ENCODE peak calls at places on chromosomes 3 and 15, in five cellular contexts. S is fibroblast of lung, V is Panc1, U is H9, F is psoas muscle. K is an unnamed sample.

GRCh38 chr3:46998121-46998851 is 18.8 kb downstream of the NBEAL2 start:
- DNase-seq in S (peak), V (no peak), U (peak), F (peak), K (no peak)

GRCh38 chr15:63381301-63382192 is at the start of gene CA12:
- DNase-seq in S (peak), V (no peak), U (peak), F (peak), K (no peak)

GRCh38 chr15:29403778-29404177 is 134.2 kb upstream of the NSMCE3 start:
- DNase-seq in S (no peak), V (no peak), U (peak), F (no peak), K (no peak)

GRCh38 chr3:179037361-179037760 is 34.2 kb downstream of the ZMAT3 start:
- DNase-seq in S (peak), V (no peak), U (peak), F (peak), K (no peak)

GRCh38 chr3:143203848-143204247 is 84.3 kb downstream of the CHST2 start:
- DNase-seq in S (peak), V (no peak), U (no peak), F (no peak), K (no peak)

GRCh38 chr3:15989419-15989818 is 185.1 kb upstream of the GALNT15 start:
- DNase-seq in S (no peak), V (no peak), U (no peak), F (no peak), K (no peak)

GRCh38 chr3:171514466-171514865 is 54.3 kb upstream of the TNIK start:
- DNase-seq in S (no peak), V (no peak), U (no peak), F (no peak), K (no peak)

GRCh38 chr3:55795736-55796135 is 308.6 kb upstream of the WNT5A start:
- DNase-seq in S (peak), V (no peak), U (no peak), F (no peak), K (no peak)

GRCh38 chr3:160928183-160928718 is 172.2 kb downstream of the PPM1L start:
- DNase-seq in S (no peak), V (no peak), U (no peak), F (no peak), K (no peak)

GRCh38 chr15:42448281-42448680 is 42.7 kb downstream of the ZNF106 start:
- DNase-seq in S (no peak), V (no peak), U (no peak), F (no peak), K (no peak)

GRCh38 chr3:32502089-32502943 is at the start of gene CMTM6:
- DNase-seq in S (peak), V (no peak), U (peak), F (peak), K (peak)

GRCh38 chr3:187721055-187721454 is 18.7 kb upstream of the RTP2 start:
- DNase-seq in S (no peak), V (no peak), U (no peak), F (no peak), K (no peak)

GRCh38 chr15:98382139-98382538 is 266.2 kb upstream of the IGF1R start:
- DNase-seq in S (no peak), V (no peak), U (peak), F (no peak), K (no peak)

GRCh38 chr15:98706986-98707385 is 58.6 kb downstream of the IGF1R start:
- DNase-seq in S (no peak), V (no peak), U (no peak), F (no peak), K (no peak)

DNA sequence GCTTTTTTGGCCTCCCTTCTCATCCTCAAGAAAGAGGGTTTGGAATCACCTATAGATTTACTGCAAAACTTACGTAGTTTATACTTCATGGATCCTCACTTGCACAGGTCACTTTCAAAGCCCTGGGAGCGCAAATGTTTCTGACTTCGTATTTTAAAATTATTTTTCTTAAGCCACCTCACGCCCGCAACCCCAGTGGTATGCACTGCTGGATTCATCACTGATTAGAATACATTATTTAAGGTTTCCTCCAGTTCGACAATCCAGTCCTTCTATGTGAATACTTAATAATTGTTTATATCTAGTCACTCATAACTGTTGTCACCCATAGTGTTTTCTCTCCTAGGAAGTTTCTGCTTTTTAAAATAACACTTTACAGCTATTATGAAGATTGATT is 339.9 kb downstream of the CHL1 start:
- DNase-seq in S (no peak), V (no peak), U (no peak), F (no peak), K (no peak)
- H3K27ac ChIP-seq in S (peak), V (no peak), U (no peak), F (no peak), K (no peak)

GRCh38 chr3:172624999-172625398 is 85.9 kb downstream of the NCEH1 start:
- DNase-seq in S (no peak), V (no peak), U (no peak), F (no peak), K (no peak)
- H3K27ac ChIP-seq in S (no peak), V (no peak), U (no peak), F (no peak), K (no peak)

GRCh38 chr15:60351066-60351465 is 46.7 kb downstream of the ANXA2 start:
- DNase-seq in S (peak), V (no peak), U (no peak), F (no peak), K (no peak)
- H3K27ac ChIP-seq in S (no peak), V (peak), U (no peak), F (no peak), K (no peak)

GRCh38 chr15:60602323-60602722 is 123.4 kb upstream of the ICE2 start:
- DNase-seq in S (no peak), V (no peak), U (no peak), F (no peak), K (no peak)

GRCh38 chr15:60601098-60601497 is 122.2 kb upstream of the ICE2 start:
- DNase-seq in S (no peak), V (no peak), U (no peak), F (no peak), K (no peak)

GRCh38 chr15:60611592-60612346 is 132.8 kb upstream of the ICE2 start:
- DNase-seq in S (no peak), V (no peak), U (no peak), F (no peak), K (no peak)

DNA sequence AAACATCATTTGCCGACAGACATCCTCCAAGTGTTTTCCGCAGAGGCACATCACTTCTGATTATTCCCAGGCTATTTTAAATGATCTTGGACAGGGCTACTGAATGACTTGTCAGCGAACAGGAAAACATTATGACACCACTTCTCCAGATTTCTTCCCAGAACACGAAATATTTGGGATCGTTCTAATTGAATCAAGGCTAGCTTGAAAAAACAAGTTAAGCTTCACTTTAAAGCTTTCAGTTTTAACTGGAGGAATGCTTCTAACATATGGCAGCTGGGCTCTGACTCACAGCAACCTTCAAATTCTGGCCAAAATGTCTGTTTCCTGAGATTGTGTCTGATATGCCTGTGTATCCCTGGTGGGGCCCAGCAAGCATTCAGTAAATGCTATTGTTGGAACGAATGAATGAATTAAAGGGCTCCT is 127.0 kb upstream of the ICE2 start:
- DNase-seq in S (peak), V (no peak), U (no peak), F (no peak), K (peak)
- H3K27ac ChIP-seq in S (peak), V (no peak), U (no peak), F (peak), K (no peak)

DNA sequence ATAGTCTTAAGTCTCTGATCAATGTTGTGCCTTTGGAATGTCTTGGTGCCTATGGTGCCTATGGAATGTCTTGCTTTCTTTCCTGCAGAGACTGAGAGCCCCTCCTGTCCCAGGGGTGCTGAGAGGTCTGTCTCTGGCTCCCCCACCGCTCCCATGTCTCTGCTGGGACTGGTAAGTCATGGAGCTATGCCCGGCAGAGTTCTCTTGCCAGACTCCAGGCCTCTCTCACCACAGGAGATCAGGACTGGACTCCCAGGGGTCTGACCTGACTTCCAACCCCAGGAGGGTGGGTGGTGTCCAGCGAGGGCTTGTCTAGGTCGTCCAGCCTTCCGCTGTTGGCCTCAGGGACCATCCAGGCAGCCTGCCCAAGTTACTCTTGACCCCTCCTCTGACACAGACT is 14.0 kb upstream of the CYP11A1 start:
- DNase-seq in S (no peak), V (no peak), U (peak), F (peak), K (no peak)
- H3K27ac ChIP-seq in S (no peak), V (no peak), U (no peak), F (no peak), K (no peak)

GRCh38 chr15:44781128-44781810 is 44.9 kb downstream of the TRIM69 start:
- DNase-seq in S (no peak), V (no peak), U (no peak), F (no peak), K (no peak)

GRCh38 chr15:44779761-44780160 is 43.4 kb downstream of the TRIM69 start:
- DNase-seq in S (no peak), V (no peak), U (no peak), F (no peak), K (no peak)

GRCh38 chr15:44780608-44781007 is 44.3 kb downstream of the TRIM69 start:
- DNase-seq in S (no peak), V (no peak), U (no peak), F (no peak), K (no peak)

DNA sequence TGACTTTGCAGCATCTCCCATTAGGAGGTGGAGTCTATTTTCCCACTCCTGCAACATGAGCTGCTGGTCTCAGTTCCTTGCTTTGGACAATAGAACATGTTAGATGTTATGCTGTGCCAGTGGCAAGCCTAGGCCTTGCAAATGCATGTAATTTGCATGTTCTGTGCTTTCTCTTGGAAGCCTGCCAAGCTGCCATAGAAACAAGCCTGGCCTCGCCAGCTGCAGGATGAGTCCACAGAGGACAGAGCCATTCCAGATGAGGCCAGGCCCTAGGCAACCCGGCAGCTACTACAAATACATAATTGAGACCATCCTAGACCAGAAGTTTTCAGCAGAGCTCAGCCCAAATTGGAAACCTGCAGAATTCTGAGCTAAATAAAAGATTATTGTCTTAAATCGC is 39.6 kb downstream of the TRIM69 start:
- DNase-seq in S (no peak), V (no peak), U (no peak), F (no peak), K (no peak)
- H3K27ac ChIP-seq in S (no peak), V (no peak), U (no peak), F (no peak), K (no peak)

DNA sequence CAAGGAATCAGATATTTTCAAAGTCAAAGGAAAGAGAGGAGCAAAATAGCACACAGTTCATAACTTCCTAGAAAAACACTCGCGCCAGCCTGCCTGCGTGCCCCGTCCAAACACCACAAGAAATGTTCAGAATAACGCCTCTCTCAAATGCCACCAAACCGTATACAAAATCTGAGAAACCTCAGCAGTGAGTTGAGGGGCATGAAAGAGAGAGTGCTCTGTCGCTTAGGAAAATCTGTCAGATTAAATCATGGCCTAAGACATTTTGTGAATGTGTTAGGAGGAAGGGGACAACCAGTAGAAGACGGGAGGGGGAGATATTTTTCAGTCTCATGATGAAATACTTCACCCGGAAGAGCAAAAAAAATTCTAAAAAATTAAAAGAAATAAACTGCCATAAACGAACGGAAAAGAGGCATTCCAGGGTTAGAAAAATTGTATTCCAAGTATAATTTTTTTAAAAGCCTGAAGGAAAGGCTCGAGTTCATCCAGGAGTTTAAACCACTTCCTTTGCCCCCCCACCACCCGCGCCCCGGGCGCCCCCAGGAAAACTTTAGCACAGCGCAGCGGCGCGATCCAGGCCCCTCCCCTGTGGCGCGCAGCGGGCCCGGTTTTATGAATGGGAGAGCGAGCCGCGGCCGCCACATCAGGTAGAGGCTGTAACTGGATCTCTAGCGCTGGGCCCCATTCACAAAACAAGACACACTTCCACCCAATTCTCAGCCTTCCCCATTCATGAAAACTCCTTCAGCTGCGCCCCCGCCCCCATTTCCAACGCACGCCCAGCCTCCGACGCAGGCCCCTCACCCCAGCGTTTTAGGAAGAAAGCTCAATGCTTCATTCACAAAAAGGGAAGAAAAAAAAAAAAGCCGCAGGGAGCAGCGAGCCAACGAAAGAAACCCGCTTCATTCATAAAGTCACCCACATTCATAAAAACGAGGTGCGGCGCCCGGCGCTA is 1.5 kb downstream of the ETV5 start:
- DNase-seq in S (peak), V (no peak), U (peak), F (peak), K (no peak)
- H3K27ac ChIP-seq in S (peak), V (peak), U (no peak), F (no peak), K (peak)

DNA sequence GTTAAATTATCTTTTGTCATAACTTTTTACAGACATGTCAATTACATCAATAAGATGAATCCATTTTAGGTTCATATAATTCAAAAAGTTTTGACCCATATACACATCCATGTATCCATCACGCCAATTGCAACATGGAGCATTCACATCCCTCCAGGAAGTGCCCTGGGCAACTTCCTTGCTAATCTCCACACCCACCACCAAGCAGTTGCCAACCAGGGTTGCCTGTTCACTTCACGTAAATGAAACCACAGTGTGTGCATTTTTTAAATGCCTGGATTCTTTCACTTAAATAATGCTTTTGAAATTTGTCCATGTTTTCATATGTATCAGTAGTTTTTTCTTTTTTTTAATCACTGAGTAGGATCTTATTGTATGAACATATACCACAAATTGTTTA is 40.7 kb upstream of the LYZL4 start:
- DNase-seq in S (no peak), V (no peak), U (no peak), F (no peak), K (no peak)
- H3K27ac ChIP-seq in S (no peak), V (no peak), U (no peak), F (no peak), K (no peak)

K was measured in AG04450.